ENCODE peak calls at places on chromosomes 6 and 20, in nine cellular contexts. Q, A, E, C, D, O, I, P and N are unnamed samples.

GRCh38 chr6:6891074-6891754 is 216.5 kb upstream of the RREB1 start:
- DNase-seq in E (no peak), O (no peak), A (no peak), D (peak; percentile 90), C (no peak), I (no peak), P (no peak), Q (no peak), N (no peak)

GRCh38 chr6:75296811-75297779 is 12.5 kb upstream of the TMEM30A start:
- DNase-seq in Q (peak; percentile 75), C (peak; percentile 79), P (no peak), O (peak; percentile 68), E (peak; percentile 64), I (peak; percentile 73), A (peak; percentile 81), D (no peak), N (peak; percentile 77)

GRCh38 chr20:44027686-44028340 is 113.2 kb downstream of the TOX2 start:
- DNase-seq in I (no peak), E (no peak), A (no peak), Q (no peak), D (no peak), C (no peak), P (no peak), O (no peak), N (no peak)

GRCh38 chr6:149864578-149865535 is 698 bp upstream of the LRP11 start:
- DNase-seq in Q (peak; percentile 81), O (peak; percentile 60), D (peak; percentile 53), C (peak; percentile 78), I (peak; percentile 72), E (peak; percentile 71), A (peak; percentile 81), P (peak; percentile 51), N (peak; percentile 79)

GRCh38 chr6:161917645-161918044 is 643.8 kb upstream of the AGPAT4 start:
- DNase-seq in E (no peak), P (no peak), I (no peak), Q (peak; percentile 9), C (no peak), D (no peak), O (no peak), A (no peak), N (peak; percentile 59)

GRCh38 chr6:44264154-44265002 is 973 bp downstream of the NFKBIE start:
- DNase-seq in P (no peak), D (peak; percentile 60), A (no peak), C (no peak), I (no peak), Q (no peak), E (no peak), O (no peak), N (no peak)

GRCh38 chr6:79558099-79558498 is 20.9 kb upstream of the LCA5 start:
- DNase-seq in C (no peak), Q (no peak), A (no peak), I (no peak), D (no peak), O (no peak), E (no peak), P (no peak), N (no peak)

GRCh38 chr6:151485616-151486015 is 8.2 kb upstream of the CCDC170 start:
- DNase-seq in I (peak; percentile 82), D (no peak), P (no peak), A (peak; percentile 48), Q (peak; percentile 31), C (peak; percentile 5), E (no peak), O (no peak), N (peak; percentile 26)

GRCh38 chr6:88629838-88630462 is 333.5 kb downstream of the RNGTT start:
- DNase-seq in I (no peak), C (no peak), O (peak; percentile 79), P (no peak), Q (no peak), A (no peak), E (no peak), D (no peak), N (peak; percentile 52)

GRCh38 chr6:88548891-88549505 is 382.9 kb upstream of the CNR1 start:
- DNase-seq in P (no peak), O (no peak), D (no peak), I (no peak), A (no peak), C (no peak), E (no peak), Q (peak; percentile 8), N (no peak)

GRCh38 chr20:21089421-21089820 is 16.7 kb downstream of the LINC00237 start:
- DNase-seq in C (no peak), O (no peak), D (no peak), P (no peak), Q (no peak), E (no peak), I (no peak), A (no peak), N (no peak)

GRCh38 chr6:46419576-46420002 is 71.7 kb downstream of the RCAN2 start:
- DNase-seq in Q (peak; percentile 80), O (peak; percentile 69), E (peak; percentile 73), D (peak; percentile 72), C (peak; percentile 79), A (peak; percentile 84), P (peak; percentile 70), I (peak; percentile 61), N (peak; percentile 73)

GRCh38 chr6:90123796-90124195 is 172.8 kb downstream of the BACH2 start:
- DNase-seq in D (no peak), C (no peak), A (no peak), O (no peak), I (no peak), Q (peak; percentile 38), P (no peak), E (no peak), N (no peak)

GRCh38 chr20:63167026-63167917 is 48.7 kb downstream of the YTHDF1 start:
- DNase-seq in I (no peak), O (no peak), P (no peak), E (no peak), D (no peak), C (no peak), Q (no peak), A (no peak), N (no peak)

GRCh38 chr20:63166423-63167020 is 49.4 kb downstream of the YTHDF1 start:
- DNase-seq in C (no peak), Q (no peak), A (no peak), O (no peak), D (no peak), P (no peak), E (no peak), I (no peak), N (no peak)

GRCh38 chr20:63169731-63170130 is 46.2 kb downstream of the YTHDF1 start:
- DNase-seq in Q (no peak), A (no peak), D (no peak), E (no peak), O (no peak), C (no peak), P (no peak), I (no peak), N (no peak)

GRCh38 chr20:63168861-63169260 is 47.1 kb downstream of the YTHDF1 start:
- DNase-seq in Q (no peak), C (no peak), D (no peak), E (no peak), I (no peak), A (no peak), O (no peak), P (no peak), N (no peak)

GRCh38 chr20:63167918-63168520 is 47.9 kb downstream of the YTHDF1 start:
- DNase-seq in D (no peak), Q (no peak), O (no peak), P (no peak), C (no peak), A (no peak), E (no peak), I (no peak), N (no peak)
- H3K4me3 ChIP-seq in D (no peak overlapping the region), Q (no peak overlapping the region), O (no peak overlapping the region), P (no peak overlapping the region), C (no peak overlapping the region), A (no peak overlapping the region), E (no peak overlapping the region), I (no peak overlapping the region), N (no peak overlapping the region)

DNA sequence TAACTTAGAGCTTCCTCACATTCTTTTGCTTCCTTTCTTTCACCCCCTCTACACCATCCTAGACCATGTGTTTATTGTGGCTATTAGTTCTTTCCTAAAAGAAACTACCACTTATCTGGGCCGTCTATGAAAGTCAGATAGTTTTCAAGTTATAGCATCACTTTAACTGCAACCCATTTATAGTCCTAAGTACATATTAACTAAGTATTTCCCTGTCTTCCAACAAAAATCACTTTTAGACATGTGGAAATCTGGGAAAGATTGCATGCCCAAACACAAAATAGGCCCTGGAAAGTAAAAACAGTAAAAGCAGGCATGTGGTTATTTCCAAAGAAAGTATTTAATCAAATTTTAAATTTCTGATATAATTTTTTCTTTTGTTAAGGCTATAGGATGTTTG is 5.5 kb downstream of the MYLIP start:
- DNase-seq in C (no peak), D (no peak), E (no peak), P (no peak), A (no peak), I (no peak), O (no peak), Q (no peak), N (no peak)
- H3K4me3 ChIP-seq in C (no peak overlapping the region), D (no peak overlapping the region), E (no peak overlapping the region), P (no peak overlapping the region), A (no peak overlapping the region), I (no peak overlapping the region), O (no peak overlapping the region), Q (no peak overlapping the region), N (no peak overlapping the region)

GRCh38 chr20:54207053-54207742 is 689 bp upstream of the PFDN4 start:
- DNase-seq in D (no peak), E (no peak), Q (no peak), C (no peak), O (no peak), P (no peak), I (no peak), A (no peak), N (no peak)
- H3K4me3 ChIP-seq in D (no peak overlapping the region), E (peak overlapping the region; percentile 31), Q (no peak overlapping the region), C (no peak overlapping the region), O (peak overlapping the region; percentile 99), P (peak overlapping the region; percentile 62), I (no peak overlapping the region), A (no peak overlapping the region), N (no peak overlapping the region)

DNA sequence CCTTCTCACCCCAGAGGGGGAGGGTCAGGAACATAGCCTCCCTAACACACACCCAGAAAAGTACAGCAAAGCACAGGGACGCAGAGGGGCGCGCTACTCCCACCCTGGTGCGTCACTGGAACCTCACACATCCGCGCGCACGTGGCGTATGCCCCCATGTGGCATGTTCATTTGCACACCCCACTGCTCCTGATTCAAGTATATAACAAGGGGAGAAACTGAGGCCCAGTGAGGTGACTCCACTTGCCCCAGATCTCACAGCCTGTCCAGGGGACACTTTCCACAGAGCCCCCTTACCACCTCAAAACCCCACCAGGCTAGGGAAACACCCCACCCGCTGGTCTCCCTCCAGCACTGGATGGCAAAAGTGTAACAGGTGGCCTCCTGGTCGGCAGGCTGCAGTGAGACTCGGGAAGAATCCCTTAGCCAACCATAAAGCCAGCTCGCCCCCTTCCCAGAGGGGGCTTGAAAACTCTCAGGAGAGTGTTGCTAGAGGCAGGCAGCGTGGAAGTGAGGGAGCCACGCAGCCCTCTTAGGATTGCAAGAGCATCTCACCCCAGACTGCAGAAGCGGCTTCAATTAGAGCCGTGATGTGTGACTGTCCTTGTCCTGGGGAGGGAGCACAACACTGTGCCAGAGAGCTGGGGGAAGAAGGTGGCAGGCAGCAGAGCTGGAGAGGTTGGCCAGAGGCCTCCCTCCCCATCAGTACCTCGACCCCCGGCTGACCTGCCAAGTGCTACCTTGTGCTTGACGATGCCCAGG is at the start of gene GRM4:
- DNase-seq in C (no peak), A (no peak), O (no peak), Q (no peak), E (no peak), D (no peak), P (no peak), I (no peak), N (no peak)
- H3K4me3 ChIP-seq in C (peak within 1 kb of the TSS; percentile 3), A (peak within 1 kb of the TSS; percentile 48), O (peak within 1 kb of the TSS; percentile 86), Q (no peak within 1 kb of the TSS), E (peak within 1 kb of the TSS; percentile 38), D (peak within 1 kb of the TSS; percentile 23), P (no peak within 1 kb of the TSS), I (peak within 1 kb of the TSS; percentile 32), N (peak within 1 kb of the TSS; percentile 2)